ENCODE peak calls at places on chromosomes 2 and 18, in seven cellular contexts. V is CD8-positive, alpha-beta T cell; B is fibroblast of lung; C is heart left ventricle; L is skeletal muscle cell; D is GM12865; R is heart right ventricle. X is an unnamed sample.

GRCh38 chr18:12652861-12653401 is 5.0 kb downstream of the SPIRE1 start:
- DNase-seq in D (no peak), R (no peak), C (no peak), B (peak), L (no peak), V (no peak), X (no peak)

GRCh38 chr18:57833441-57834101 is 30.5 kb upstream of the ATP8B1 start:
- DNase-seq in D (peak), C (no peak), V (no peak), R (no peak), B (peak), L (no peak), X (no peak)

GRCh38 chr2:232586943-232587342 is 36.5 kb downstream of the EIF4E2 start:
- DNase-seq in C (no peak), R (no peak), B (no peak), L (no peak), D (no peak), V (no peak), X (no peak)

GRCh38 chr18:48781990-48782368 is 168.8 kb downstream of the SMAD7 start:
- DNase-seq in L (no peak), R (no peak), B (no peak), D (no peak), V (no peak), C (no peak), X (no peak)

GRCh38 chr2:45736757-45737704 is 85.6 kb downstream of the PRKCE start:
- DNase-seq in B (peak), C (no peak), L (peak), D (no peak), V (no peak), R (no peak), X (no peak)

GRCh38 chr18:68448736-68449135 is 266.2 kb downstream of the TMX3 start:
- DNase-seq in C (no peak), B (peak), D (no peak), L (no peak), R (no peak), V (no peak), X (no peak)

GRCh38 chr2:179263460-179264237 is 983 bp downstream of the SESTD1 start:
- DNase-seq in R (peak), C (peak), L (no peak), V (no peak), B (peak), D (peak), X (peak)

GRCh38 chr2:221282386-221282785 is 289.7 kb downstream of the EPHA4 start:
- DNase-seq in D (no peak), V (no peak), C (no peak), R (no peak), B (no peak), L (no peak), X (no peak)

GRCh38 chr2:180056367-180057118 is 49.4 kb upstream of the CWC22 start:
- DNase-seq in B (no peak), C (no peak), D (no peak), V (no peak), L (no peak), R (no peak), X (no peak)

GRCh38 chr2:151857650-151858049 is 29.4 kb upstream of the ARL5A start:
- DNase-seq in R (no peak), B (no peak), V (no peak), C (no peak), D (no peak), L (no peak), X (no peak)

GRCh38 chr2:53498210-53498609 is 269.4 kb upstream of the CHAC2 start:
- DNase-seq in B (peak), V (no peak), C (no peak), D (no peak), L (peak), R (no peak), X (no peak)

GRCh38 chr2:220228310-220229006 is 601.0 kb downstream of the SLC4A3 start:
- DNase-seq in V (no peak), B (peak), R (no peak), C (no peak), D (no peak), L (peak), X (no peak)

GRCh38 chr2:163734911-163735691 is 707 bp downstream of the FIGN start:
- DNase-seq in B (peak), V (no peak), R (no peak), L (no peak), C (no peak), D (no peak), X (no peak)

GRCh38 chr2:237715459-237715947 is 83.1 kb upstream of the RBM44 start:
- DNase-seq in B (peak), L (no peak), C (no peak), R (no peak), V (no peak), D (no peak), X (no peak)

GRCh38 chr2:192155521-192156118 is 39.1 kb downstream of the TMEFF2 start:
- DNase-seq in B (no peak), L (peak), C (no peak), V (no peak), D (no peak), R (no peak), X (no peak)

GRCh38 chr2:50901510-50901909 is 130.4 kb downstream of the NRXN1 start:
- DNase-seq in R (no peak), V (no peak), B (no peak), C (no peak), L (no peak), D (no peak), X (no peak)

DNA sequence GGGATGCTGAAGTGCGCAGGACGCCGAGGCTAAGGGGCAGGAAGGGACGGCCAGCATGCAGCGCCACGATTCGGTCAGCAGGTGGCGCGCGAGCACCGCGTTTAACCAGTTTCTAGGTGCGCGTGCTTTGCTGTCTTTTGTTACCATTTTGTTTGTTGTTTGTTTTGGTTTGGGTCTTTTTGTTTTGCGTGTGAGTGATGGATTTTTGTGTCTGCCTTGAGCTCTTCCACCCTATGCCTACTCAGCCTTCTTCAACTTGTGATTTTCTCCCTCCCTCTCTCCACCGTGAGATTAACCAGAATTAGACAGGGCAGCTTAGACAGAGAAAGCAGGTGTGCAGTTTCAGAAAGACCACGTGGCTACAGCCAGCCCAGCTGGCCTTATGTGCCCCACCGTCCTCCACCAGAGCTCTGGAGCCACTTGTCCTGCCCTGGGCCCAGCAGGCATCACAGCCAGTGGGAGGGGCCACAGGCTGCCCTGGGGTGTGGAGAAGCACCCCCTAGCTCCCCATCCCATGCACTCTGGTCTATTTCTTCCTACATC is 180.2 kb downstream of the RNF144A start:
- DNase-seq in V (peak), R (peak), B (peak), L (peak), D (peak), C (peak), X (peak)
- H3K4me3 ChIP-seq in V (peak), R (no peak), B (no peak), L (no peak), D (peak), C (peak), X (no peak)

GRCh38 chr2:239318091-239318725 is 82.6 kb downstream of the HDAC4 start:
- DNase-seq in D (no peak), V (no peak), L (no peak), B (no peak), R (peak), C (no peak), X (peak)

GRCh38 chr2:239318790-239319189 is 82.0 kb downstream of the HDAC4 start:
- DNase-seq in L (no peak), B (no peak), V (no peak), D (no peak), R (peak), C (no peak), X (peak)

GRCh38 chr2:239321596-239322413 is 79.0 kb downstream of the HDAC4 start:
- DNase-seq in B (no peak), L (no peak), C (no peak), D (no peak), V (peak), R (peak), X (no peak)

GRCh38 chr2:239316562-239317465 is 84.0 kb downstream of the HDAC4 start:
- DNase-seq in L (no peak), V (no peak), R (peak), D (no peak), C (peak), B (peak), X (no peak)

GRCh38 chr2:239319261-239319661 is 81.6 kb downstream of the HDAC4 start:
- DNase-seq in L (no peak), C (peak), R (peak), D (no peak), V (no peak), B (no peak), X (peak)
- H3K4me3 ChIP-seq in L (peak), C (peak), R (peak), D (no peak), V (peak), B (no peak), X (peak)

GRCh38 chr2:73926493-73927327 is at the start of gene DGUOK:
- DNase-seq in L (peak), V (peak), B (peak), D (peak), R (peak), C (peak), X (peak)

GRCh38 chr2:73927344-73927743 is 664 bp downstream of the DGUOK start:
- DNase-seq in D (no peak), L (no peak), C (no peak), R (no peak), B (no peak), V (no peak), X (no peak)

GRCh38 chr2:73928995-73929394 is 2.3 kb downstream of the DGUOK start:
- DNase-seq in C (no peak), V (no peak), B (no peak), D (no peak), L (no peak), R (no peak), X (no peak)

GRCh38 chr2:73925033-73925704 is 1.5 kb upstream of the DGUOK start:
- DNase-seq in D (no peak), C (no peak), L (no peak), V (no peak), R (no peak), B (no peak), X (no peak)

GRCh38 chr2:73925853-73926492 is 707 bp upstream of the DGUOK start:
- DNase-seq in L (no peak), C (no peak), V (no peak), R (no peak), D (peak), B (no peak), X (peak)
- H3K4me3 ChIP-seq in L (peak), C (peak), V (peak), R (peak), D (peak), B (peak), X (peak)

GRCh38 chr2:207239754-207240494 is 74.2 kb upstream of the KLF7 start:
- DNase-seq in V (no peak), C (no peak), L (no peak), B (peak), R (no peak), D (no peak), X (no peak)

GRCh38 chr2:207239222-207239674 is 73.5 kb upstream of the KLF7 start:
- DNase-seq in C (peak), L (peak), B (peak), D (no peak), R (peak), V (no peak), X (no peak)

GRCh38 chr2:207240649-207241048 is 74.9 kb upstream of the KLF7 start:
- DNase-seq in C (no peak), B (no peak), R (no peak), L (no peak), V (no peak), D (peak), X (no peak)

GRCh38 chr2:207243601-207244000 is 77.9 kb upstream of the KLF7 start:
- DNase-seq in B (no peak), V (no peak), L (no peak), C (no peak), R (no peak), D (no peak), X (no peak)

DNA sequence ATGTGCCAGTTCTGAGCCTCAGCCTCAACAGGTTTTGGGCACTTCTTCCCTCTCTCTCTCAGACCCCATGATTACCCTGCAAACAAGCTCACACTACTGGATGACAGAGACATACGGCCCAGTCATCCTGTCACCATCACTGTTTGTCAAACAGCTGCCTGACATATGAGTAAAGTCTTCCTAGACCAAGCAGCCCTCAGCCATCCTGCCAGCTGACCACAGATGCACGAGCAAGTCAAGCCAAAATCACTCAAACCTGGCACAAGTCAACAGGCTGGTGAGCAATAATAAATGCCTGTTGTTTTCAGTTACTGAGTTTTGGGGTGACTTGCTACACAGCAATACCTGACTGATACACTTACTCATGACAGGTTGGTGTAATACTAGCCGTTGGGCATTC is 75.5 kb upstream of the KLF7 start:
- DNase-seq in V (no peak), C (no peak), D (peak), L (no peak), R (no peak), B (peak), X (no peak)
- H3K4me3 ChIP-seq in V (no peak), C (no peak), D (no peak), L (no peak), R (no peak), B (no peak), X (no peak)

X was measured in ovary.